ENCODE peak calls at places on chromosomes 12 and 14, in six cellular contexts. Z is AG09319; B is NCI-H1105; H is stimulated activated CD4-positive, alpha-beta T cell treated with anti-CD3 and anti-CD28 coated beads, Interleukin-15, amount 100 ng/mL, for 48 hours; T is posterior vena cava; W is hepatocyte. G is an unnamed sample.

GRCh38 chr14:35384386-35385041 is 20.0 kb downstream of the NFKBIA start:
- DNase-seq in Z (peak; percentile 66), B (no peak), H (no peak), T (peak; percentile 93), W (peak; percentile 79), G (peak; percentile 85)

GRCh38 chr14:101233016-101233355 is 328.3 kb upstream of the DIO3 start:
- DNase-seq in Z (no peak), B (no peak), H (no peak), T (peak; percentile 38), W (no peak), G (peak; percentile 57)

GRCh38 chr12:107748472-107748871 is 12.5 kb downstream of the PRDM4 start:
- DNase-seq in Z (peak; percentile 14), B (no peak), H (no peak), T (no peak), W (no peak), G (no peak)

GRCh38 chr14:22646570-22647254 is 2.6 kb upstream of the OR6J1 start:
- DNase-seq in Z (peak; percentile 64), B (no peak), H (no peak), T (no peak), W (no peak), G (no peak)

GRCh38 chr12:64600164-64600561 is 10.1 kb upstream of the RASSF3 start:
- DNase-seq in Z (no peak), B (peak; percentile 74), H (no peak), T (no peak), W (no peak), G (no peak)

GRCh38 chr12:130961921-130962326 is 8.2 kb downstream of the ADGRD1 start:
- DNase-seq in Z (no peak), B (no peak), H (no peak), T (no peak), W (no peak), G (no peak)

GRCh38 chr12:20695232-20695631 is at the start of gene SLCO1C1:
- DNase-seq in Z (no peak), B (no peak), H (no peak), T (no peak), W (no peak), G (no peak)

GRCh38 chr12:67415473-67415872 is 146.3 kb downstream of the CAND1 start:
- DNase-seq in Z (no peak), B (peak; percentile 11), H (no peak), T (no peak), W (no peak), G (no peak)

GRCh38 chr12:103279444-103279843 is 216.3 kb downstream of the C12orf42 start:
- DNase-seq in Z (no peak), B (no peak), H (no peak), T (no peak), W (no peak), G (no peak)

GRCh38 chr14:81986005-81986404 is 452.4 kb upstream of the SEL1L start:
- DNase-seq in Z (no peak), B (no peak), H (no peak), T (no peak), W (peak; percentile 41), G (no peak)

GRCh38 chr14:104715416-104715815 is 8.6 kb upstream of the ADSS1 start:
- DNase-seq in Z (no peak), B (no peak), H (no peak), T (no peak), W (no peak), G (no peak)

GRCh38 chr14:23805761-23806160 is 147.8 kb upstream of the DHRS4 start:
- DNase-seq in Z (no peak), B (no peak), H (no peak), T (no peak), W (no peak), G (no peak)

GRCh38 chr12:112252184-112252583 is 126.8 kb downstream of the TRAFD1 start:
- DNase-seq in Z (no peak), B (no peak), H (no peak), T (no peak), W (peak; percentile 31), G (no peak)

GRCh38 chr12:123122649-123123048 is 28.2 kb downstream of the PITPNM2 start:
- DNase-seq in Z (no peak), B (no peak), H (no peak), T (no peak), W (no peak), G (no peak)

GRCh38 chr12:12996235-12996634 is 3.8 kb downstream of the HEBP1 start:
- DNase-seq in Z (no peak), B (no peak), H (no peak), T (no peak), W (no peak), G (no peak)

GRCh38 chr12:18066666-18067065 is 23.3 kb downstream of the RERGL start:
- DNase-seq in Z (no peak), B (no peak), H (no peak), T (no peak), W (no peak), G (no peak)

GRCh38 chr12:89334770-89335169 is 17.5 kb downstream of the DUSP6 start:
- DNase-seq in Z (no peak), B (no peak), H (no peak), T (no peak), W (no peak), G (no peak)

GRCh38 chr14:67487937-67488893 is at the start of gene TMEM229B:
- DNase-seq in Z (no peak), B (no peak), H (peak; percentile 60), T (no peak), W (no peak), G (peak; percentile 82)

GRCh38 chr12:20798561-20798960 is 11.9 kb upstream of the SLCO1B3 start:
- DNase-seq in Z (no peak), B (peak; percentile 25), H (no peak), T (no peak), W (peak; percentile 39), G (no peak)

GRCh38 chr12:2023365-2023764 is 19.1 kb upstream of the DCP1B start:
- DNase-seq in Z (no peak), B (no peak), H (no peak), T (no peak), W (peak; percentile 15), G (no peak)

GRCh38 chr12:101941306-101942000 is 64.1 kb downstream of the DRAM1 start:
- DNase-seq in Z (no peak), B (no peak), H (no peak), T (no peak), W (no peak), G (no peak)

GRCh38 chr14:91303091-91303923 is 58.8 kb upstream of the GPR68 start:
- DNase-seq in Z (no peak), B (no peak), H (peak; percentile 88), T (no peak), W (no peak), G (no peak)

GRCh38 chr12:127588224-127588623 is 678.7 kb upstream of the TMEM132C start:
- DNase-seq in Z (peak; percentile 83), B (no peak), H (no peak), T (no peak), W (no peak), G (no peak)

GRCh38 chr14:33348510-33348909 is 409.8 kb downstream of the NPAS3 start:
- DNase-seq in Z (no peak), B (no peak), H (no peak), T (no peak), W (no peak), G (no peak)

GRCh38 chr12:6769003-6769389 is 2.8 kb downstream of the PTMS start:
- DNase-seq in Z (no peak), B (no peak), H (no peak), T (peak; percentile 78), W (peak; percentile 72), G (no peak)

GRCh38 chr12:89969098-89969497 is 260.5 kb upstream of the ATP2B1 start:
- DNase-seq in Z (no peak), B (no peak), H (no peak), T (no peak), W (peak; percentile 10), G (no peak)

GRCh38 chr14:101464310-101464983 is 96.8 kb upstream of the DIO3 start:
- DNase-seq in Z (no peak), B (no peak), H (no peak), T (peak; percentile 69), W (no peak), G (peak; percentile 49)

GRCh38 chr12:109951136-109951535 is 45.0 kb downstream of the GIT2 start:
- DNase-seq in Z (no peak), B (no peak), H (no peak), T (no peak), W (no peak), G (no peak)

GRCh38 chr12:57090924-57091632 is 2.2 kb downstream of the NAB2 start:
- DNase-seq in Z (no peak), B (no peak), H (no peak), T (peak; percentile 71), W (no peak), G (no peak)

G was measured in kidney.